ENCODE peak calls at places on chromosomes 2 and 18, in six cellular contexts. I, F, E, D, X and B are unnamed samples.
A peak's percentile ranks its signal among the peaks of the same experiment; 100 is the strongest.

GRCh38 chr2:222672068-222672401 is 577 bp downstream of the MOGAT1 start:
- DNase-seq in D (no peak), I (no peak), X (no peak), F (no peak), E (no peak), B (no peak)

GRCh38 chr18:11175266-11175947 is 26.0 kb upstream of the PIEZO2 start:
- DNase-seq in X (peak; percentile 32), F (no peak), I (no peak), D (no peak), E (peak; percentile 20), B (no peak)

GRCh38 chr2:62467475-62468321 is 38.3 kb downstream of the TMEM17 start:
- DNase-seq in D (no peak), X (no peak), I (no peak), F (no peak), E (peak; percentile 53), B (no peak)

GRCh38 chr2:106852103-106852502 is 33.9 kb downstream of the ST6GAL2 start:
- DNase-seq in F (peak; percentile 75), E (no peak), D (no peak), I (no peak), X (no peak), B (no peak)

GRCh38 chr2:200477667-200478121 is 32.2 kb downstream of the KCTD18 start:
- DNase-seq in I (no peak), X (no peak), F (no peak), D (peak; percentile 50), E (no peak), B (no peak)

GRCh38 chr2:196914867-196915465 is 11.5 kb downstream of the PGAP1 start:
- DNase-seq in D (no peak), X (no peak), E (no peak), F (no peak), I (peak; percentile 8), B (no peak)

GRCh38 chr2:157302492-157303099 is 23.0 kb downstream of the ERMN start:
- DNase-seq in F (peak; percentile 82), D (no peak), X (peak; percentile 43), E (peak; percentile 24), I (peak; percentile 4), B (no peak)

GRCh38 chr2:215899111-215900074 is 114.0 kb downstream of the MREG start:
- DNase-seq in D (no peak), I (no peak), X (no peak), F (no peak), E (no peak), B (no peak)

GRCh38 chr2:33236457-33236856 is 240.0 kb upstream of the RASGRP3 start:
- DNase-seq in D (no peak), I (no peak), F (no peak), X (no peak), E (peak; percentile 47), B (no peak)

GRCh38 chr2:2107627-2108026 is 223.4 kb downstream of the MYT1L start:
- DNase-seq in F (no peak), I (no peak), D (no peak), E (peak; percentile 50), X (no peak), B (no peak)

GRCh38 chr2:223994562-223995162 is 37.4 kb downstream of the MRPL44 start:
- DNase-seq in I (no peak), F (no peak), D (no peak), X (no peak), E (no peak), B (no peak)